ENCODE peak calls at places on chromosomes 3 and 15, in nine cellular contexts. One of them, this sample, is unnamed.
A peak's percentile ranks its signal among the peaks of the same experiment; 100 is the strongest.

GRCh38 chr3:103968751-103969150 is 1398.0 kb upstream of the ALCAM start:
- DNase-seq in CD4-positive, alpha-beta T cell: no peak
- DNase-seq in suprapubic skin: no peak
- DNase-seq in psoas muscle: no peak
- DNase-seq in body of pancreas: no peak
- DNase-seq in aorta: no peak
- DNase-seq in esophagus squamous epithelium: no peak
- DNase-seq in BJ: no peak
- DNase-seq in neural progenitor cell: no peak
- DNase-seq in this sample: no peak

GRCh38 chr3:59886790-59887189 is 837.0 kb upstream of the CFAP20DC start:
- DNase-seq in body of pancreas: no peak
- DNase-seq in BJ: no peak
- DNase-seq in CD4-positive, alpha-beta T cell: no peak
- DNase-seq in psoas muscle: no peak
- DNase-seq in suprapubic skin: no peak
- DNase-seq in esophagus squamous epithelium: no peak
- DNase-seq in aorta: no peak
- DNase-seq in neural progenitor cell: no peak
- DNase-seq in this sample: no peak

GRCh38 chr3:37995652-37996641 is 5.4 kb downstream of the VILL start:
- DNase-seq in psoas muscle: no peak
- DNase-seq in CD4-positive, alpha-beta T cell: no peak
- DNase-seq in body of pancreas: peak; percentile 10
- DNase-seq in BJ: no peak
- DNase-seq in esophagus squamous epithelium: no peak
- DNase-seq in aorta: no peak
- DNase-seq in neural progenitor cell: no peak
- DNase-seq in suprapubic skin: no peak
- DNase-seq in this sample: peak; percentile 12

GRCh38 chr15:94397377-94397776 is 166.0 kb downstream of the MCTP2 start:
- DNase-seq in esophagus squamous epithelium: no peak
- DNase-seq in psoas muscle: no peak
- DNase-seq in aorta: no peak
- DNase-seq in neural progenitor cell: no peak
- DNase-seq in suprapubic skin: no peak
- DNase-seq in CD4-positive, alpha-beta T cell: no peak
- DNase-seq in body of pancreas: no peak
- DNase-seq in BJ: no peak
- DNase-seq in this sample: no peak

GRCh38 chr3:36957862-36958686 is 13.2 kb upstream of the TRANK1 start:
- DNase-seq in esophagus squamous epithelium: no peak
- DNase-seq in neural progenitor cell: no peak
- DNase-seq in BJ: no peak
- DNase-seq in aorta: no peak
- DNase-seq in body of pancreas: no peak
- DNase-seq in suprapubic skin: no peak
- DNase-seq in psoas muscle: no peak
- DNase-seq in CD4-positive, alpha-beta T cell: no peak
- DNase-seq in this sample: no peak

GRCh38 chr15:25671132-25671531 is 192.0 kb downstream of the ATP10A start:
- DNase-seq in neural progenitor cell: no peak
- DNase-seq in CD4-positive, alpha-beta T cell: no peak
- DNase-seq in BJ: no peak
- DNase-seq in esophagus squamous epithelium: no peak
- DNase-seq in suprapubic skin: no peak
- DNase-seq in body of pancreas: no peak
- DNase-seq in aorta: no peak
- DNase-seq in psoas muscle: peak; percentile 42
- DNase-seq in this sample: no peak

GRCh38 chr3:115236496-115236895 is 89.4 kb upstream of the ZBTB20 start:
- DNase-seq in body of pancreas: no peak
- DNase-seq in aorta: no peak
- DNase-seq in suprapubic skin: no peak
- DNase-seq in esophagus squamous epithelium: no peak
- DNase-seq in psoas muscle: no peak
- DNase-seq in neural progenitor cell: no peak
- DNase-seq in BJ: no peak
- DNase-seq in CD4-positive, alpha-beta T cell: no peak
- DNase-seq in this sample: no peak

GRCh38 chr15:45448066-45448510 is 69.7 kb upstream of the GATM start:
- DNase-seq in psoas muscle: no peak
- DNase-seq in neural progenitor cell: no peak
- DNase-seq in suprapubic skin: no peak
- DNase-seq in body of pancreas: no peak
- DNase-seq in CD4-positive, alpha-beta T cell: no peak
- DNase-seq in BJ: no peak
- DNase-seq in esophagus squamous epithelium: no peak
- DNase-seq in aorta: peak; percentile 62
- DNase-seq in this sample: no peak

GRCh38 chr3:15514663-15515357 is 6.7 kb downstream of the COLQ start:
- DNase-seq in CD4-positive, alpha-beta T cell: no peak
- DNase-seq in aorta: no peak
- DNase-seq in esophagus squamous epithelium: no peak
- DNase-seq in body of pancreas: no peak
- DNase-seq in neural progenitor cell: no peak
- DNase-seq in suprapubic skin: no peak
- DNase-seq in psoas muscle: no peak
- DNase-seq in BJ: no peak
- DNase-seq in this sample: no peak

GRCh38 chr3:170423001-170423615 is 4.4 kb downstream of the CLDN11 start:
- DNase-seq in suprapubic skin: no peak
- DNase-seq in esophagus squamous epithelium: no peak
- DNase-seq in neural progenitor cell: no peak
- DNase-seq in aorta: no peak
- DNase-seq in body of pancreas: no peak
- DNase-seq in psoas muscle: no peak
- DNase-seq in CD4-positive, alpha-beta T cell: no peak
- DNase-seq in BJ: no peak
- DNase-seq in this sample: no peak
- H3K27me3 ChIP-seq in suprapubic skin: peaks cover 21% of the 10 kb centered on the region
- H3K27me3 ChIP-seq in esophagus squamous epithelium: peaks cover 7% of the 10 kb centered on the region
- H3K27me3 ChIP-seq in neural progenitor cell: peaks cover 40% of the 10 kb centered on the region
- H3K27me3 ChIP-seq in aorta: no peaks in the 10 kb centered on the region
- H3K27me3 ChIP-seq in body of pancreas: peaks cover 8% of the 10 kb centered on the region
- H3K27me3 ChIP-seq in psoas muscle: peaks cover 19% of the 10 kb centered on the region
- H3K27me3 ChIP-seq in CD4-positive, alpha-beta T cell: peaks cover 27% of the 10 kb centered on the region
- H3K27me3 ChIP-seq in BJ: no peaks in the 10 kb centered on the region
- H3K27me3 ChIP-seq in this sample: no peaks in the 10 kb centered on the region

GRCh38 chr3:184234671-184235380 is 5.4 kb downstream of the VWA5B2 start:
- DNase-seq in esophagus squamous epithelium: no peak
- DNase-seq in neural progenitor cell: no peak
- DNase-seq in CD4-positive, alpha-beta T cell: no peak
- DNase-seq in aorta: no peak
- DNase-seq in psoas muscle: no peak
- DNase-seq in body of pancreas: no peak
- DNase-seq in BJ: no peak
- DNase-seq in suprapubic skin: no peak
- DNase-seq in this sample: no peak

GRCh38 chr3:184234224-184234623 is 4.8 kb downstream of the VWA5B2 start:
- DNase-seq in esophagus squamous epithelium: no peak
- DNase-seq in body of pancreas: peak; percentile 49
- DNase-seq in psoas muscle: peak; percentile 69
- DNase-seq in CD4-positive, alpha-beta T cell: no peak
- DNase-seq in suprapubic skin: no peak
- DNase-seq in neural progenitor cell: no peak
- DNase-seq in aorta: no peak
- DNase-seq in BJ: peak; percentile 25
- DNase-seq in this sample: peak; percentile 67

GRCh38 chr3:184231671-184232070 is 2.3 kb downstream of the VWA5B2 start:
- DNase-seq in CD4-positive, alpha-beta T cell: no peak
- DNase-seq in BJ: no peak
- DNase-seq in neural progenitor cell: no peak
- DNase-seq in body of pancreas: no peak
- DNase-seq in aorta: no peak
- DNase-seq in suprapubic skin: no peak
- DNase-seq in psoas muscle: no peak
- DNase-seq in esophagus squamous epithelium: no peak
- DNase-seq in this sample: no peak

GRCh38 chr3:184235381-184236032 is 6.1 kb downstream of the VWA5B2 start:
- DNase-seq in esophagus squamous epithelium: no peak
- DNase-seq in aorta: no peak
- DNase-seq in CD4-positive, alpha-beta T cell: no peak
- DNase-seq in suprapubic skin: no peak
- DNase-seq in BJ: no peak
- DNase-seq in body of pancreas: no peak
- DNase-seq in neural progenitor cell: no peak
- DNase-seq in psoas muscle: no peak
- DNase-seq in this sample: no peak

DNA sequence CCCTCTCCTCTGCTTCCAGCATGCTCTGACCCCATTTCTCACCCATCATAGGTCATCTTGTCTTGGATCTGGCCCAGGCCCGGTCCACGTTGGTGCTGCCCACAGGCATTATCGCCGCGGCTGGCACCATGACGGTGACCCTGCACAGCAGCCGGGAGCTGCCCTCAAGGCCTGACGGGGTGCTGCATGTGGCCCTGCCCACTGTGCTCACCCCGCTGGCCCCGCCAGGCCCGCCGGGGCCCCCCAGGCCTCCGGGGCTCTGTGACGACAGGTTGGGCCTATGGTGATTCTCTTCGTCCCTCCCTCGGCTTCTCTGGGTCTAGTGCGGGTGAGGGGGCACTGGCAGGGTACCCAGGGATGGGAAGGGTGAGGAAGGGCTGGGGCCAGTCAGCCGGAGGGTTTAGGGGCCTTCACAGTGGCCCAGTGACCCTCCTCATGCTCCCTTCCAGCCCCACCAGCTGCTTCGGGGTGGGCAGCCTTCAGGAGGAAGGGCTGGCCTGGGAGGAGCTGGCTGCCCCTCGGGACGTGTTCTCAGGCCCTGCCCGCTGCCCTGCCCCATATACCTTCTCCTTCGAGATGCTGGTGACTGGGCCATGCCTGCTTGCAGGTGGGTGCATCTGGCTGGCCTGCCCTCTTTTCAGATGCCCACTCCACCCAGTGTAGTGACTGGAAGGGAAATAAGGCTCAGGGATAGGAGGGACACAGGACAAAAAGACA is 3.9 kb downstream of the VWA5B2 start:
- DNase-seq in suprapubic skin: no peak
- DNase-seq in esophagus squamous epithelium: no peak
- DNase-seq in neural progenitor cell: no peak
- DNase-seq in body of pancreas: no peak
- DNase-seq in CD4-positive, alpha-beta T cell: no peak
- DNase-seq in BJ: no peak
- DNase-seq in aorta: no peak
- DNase-seq in psoas muscle: no peak
- DNase-seq in this sample: no peak
- H3K27me3 ChIP-seq in suprapubic skin: peaks cover 52% of the 10 kb centered on the region
- H3K27me3 ChIP-seq in esophagus squamous epithelium: peaks cover 13% of the 10 kb centered on the region
- H3K27me3 ChIP-seq in neural progenitor cell: peaks cover 64% of the 10 kb centered on the region
- H3K27me3 ChIP-seq in body of pancreas: no peaks in the 10 kb centered on the region
- H3K27me3 ChIP-seq in CD4-positive, alpha-beta T cell: peaks cover 49% of the 10 kb centered on the region
- H3K27me3 ChIP-seq in BJ: peaks cover 34% of the 10 kb centered on the region
- H3K27me3 ChIP-seq in aorta: no peaks in the 10 kb centered on the region
- H3K27me3 ChIP-seq in psoas muscle: peaks cover 48% of the 10 kb centered on the region
- H3K27me3 ChIP-seq in this sample: peaks cover 10% of the 10 kb centered on the region

GRCh38 chr15:76335129-76335850 is 1.3 kb upstream of the ISL2 start:
- DNase-seq in aorta: no peak
- DNase-seq in CD4-positive, alpha-beta T cell: no peak
- DNase-seq in suprapubic skin: no peak
- DNase-seq in esophagus squamous epithelium: no peak
- DNase-seq in BJ: no peak
- DNase-seq in body of pancreas: no peak
- DNase-seq in neural progenitor cell: peak; percentile 66
- DNase-seq in psoas muscle: no peak
- DNase-seq in this sample: no peak
- H3K27me3 ChIP-seq in aorta: no peaks in the 10 kb centered on the region
- H3K27me3 ChIP-seq in CD4-positive, alpha-beta T cell: peaks cover 80% of the 10 kb centered on the region
- H3K27me3 ChIP-seq in suprapubic skin: peaks cover 75% of the 10 kb centered on the region
- H3K27me3 ChIP-seq in esophagus squamous epithelium: peaks cover 6% of the 10 kb centered on the region
- H3K27me3 ChIP-seq in BJ: no peaks in the 10 kb centered on the region
- H3K27me3 ChIP-seq in body of pancreas: peaks cover 46% of the 10 kb centered on the region
- H3K27me3 ChIP-seq in neural progenitor cell: peaks cover 74% of the 10 kb centered on the region
- H3K27me3 ChIP-seq in psoas muscle: peaks cover 72% of the 10 kb centered on the region
- H3K27me3 ChIP-seq in this sample: peaks cover 73% of the 10 kb centered on the region

GRCh38 chr3:123807820-123808219 is 76.3 kb downstream of the MYLK start:
- DNase-seq in aorta: no peak
- DNase-seq in suprapubic skin: no peak
- DNase-seq in psoas muscle: no peak
- DNase-seq in BJ: no peak
- DNase-seq in body of pancreas: peak; percentile 19
- DNase-seq in neural progenitor cell: no peak
- DNase-seq in CD4-positive, alpha-beta T cell: no peak
- DNase-seq in esophagus squamous epithelium: no peak
- DNase-seq in this sample: peak; percentile 81
- H3K27me3 ChIP-seq in aorta: no peaks in the 10 kb centered on the region
- H3K27me3 ChIP-seq in suprapubic skin: no peaks in the 10 kb centered on the region
- H3K27me3 ChIP-seq in psoas muscle: no peaks in the 10 kb centered on the region
- H3K27me3 ChIP-seq in BJ: no peaks in the 10 kb centered on the region
- H3K27me3 ChIP-seq in body of pancreas: no peaks in the 10 kb centered on the region
- H3K27me3 ChIP-seq in neural progenitor cell: no peaks in the 10 kb centered on the region
- H3K27me3 ChIP-seq in CD4-positive, alpha-beta T cell: no peaks in the 10 kb centered on the region
- H3K27me3 ChIP-seq in esophagus squamous epithelium: no peaks in the 10 kb centered on the region
- H3K27me3 ChIP-seq in this sample: no peaks in the 10 kb centered on the region

GRCh38 chr15:71093089-71094024 is 21.9 kb upstream of the THSD4 start:
- DNase-seq in suprapubic skin: no peak
- DNase-seq in CD4-positive, alpha-beta T cell: no peak
- DNase-seq in esophagus squamous epithelium: no peak
- DNase-seq in BJ: peak; percentile 59
- DNase-seq in psoas muscle: no peak
- DNase-seq in neural progenitor cell: no peak
- DNase-seq in body of pancreas: peak; percentile 21
- DNase-seq in aorta: no peak
- DNase-seq in this sample: peak; percentile 59

GRCh38 chr15:71098920-71099319 is 16.4 kb upstream of the THSD4 start:
- DNase-seq in BJ: no peak
- DNase-seq in suprapubic skin: no peak
- DNase-seq in aorta: no peak
- DNase-seq in CD4-positive, alpha-beta T cell: no peak
- DNase-seq in esophagus squamous epithelium: no peak
- DNase-seq in neural progenitor cell: no peak
- DNase-seq in psoas muscle: no peak
- DNase-seq in body of pancreas: no peak
- DNase-seq in this sample: no peak

GRCh38 chr15:71097890-71098289 is 17.4 kb upstream of the THSD4 start:
- DNase-seq in neural progenitor cell: no peak
- DNase-seq in BJ: no peak
- DNase-seq in body of pancreas: no peak
- DNase-seq in esophagus squamous epithelium: no peak
- DNase-seq in suprapubic skin: no peak
- DNase-seq in CD4-positive, alpha-beta T cell: no peak
- DNase-seq in psoas muscle: no peak
- DNase-seq in aorta: no peak
- DNase-seq in this sample: no peak

GRCh38 chr15:71094137-71094536 is 21.1 kb upstream of the THSD4 start:
- DNase-seq in esophagus squamous epithelium: no peak
- DNase-seq in suprapubic skin: no peak
- DNase-seq in body of pancreas: no peak
- DNase-seq in psoas muscle: no peak
- DNase-seq in BJ: no peak
- DNase-seq in CD4-positive, alpha-beta T cell: no peak
- DNase-seq in neural progenitor cell: no peak
- DNase-seq in aorta: no peak
- DNase-seq in this sample: no peak

GRCh38 chr15:71096676-71097075 is 18.6 kb upstream of the THSD4 start:
- DNase-seq in esophagus squamous epithelium: no peak
- DNase-seq in body of pancreas: no peak
- DNase-seq in psoas muscle: no peak
- DNase-seq in neural progenitor cell: no peak
- DNase-seq in suprapubic skin: no peak
- DNase-seq in CD4-positive, alpha-beta T cell: no peak
- DNase-seq in aorta: no peak
- DNase-seq in BJ: no peak
- DNase-seq in this sample: no peak
- H3K27me3 ChIP-seq in esophagus squamous epithelium: no peaks in the 10 kb centered on the region
- H3K27me3 ChIP-seq in body of pancreas: no peaks in the 10 kb centered on the region
- H3K27me3 ChIP-seq in psoas muscle: peaks cover 3% of the 10 kb centered on the region
- H3K27me3 ChIP-seq in neural progenitor cell: no peaks in the 10 kb centered on the region
- H3K27me3 ChIP-seq in suprapubic skin: no peaks in the 10 kb centered on the region
- H3K27me3 ChIP-seq in CD4-positive, alpha-beta T cell: peaks cover 3% of the 10 kb centered on the region
- H3K27me3 ChIP-seq in aorta: no peaks in the 10 kb centered on the region
- H3K27me3 ChIP-seq in BJ: no peaks in the 10 kb centered on the region
- H3K27me3 ChIP-seq in this sample: no peaks in the 10 kb centered on the region